ENCODE peak calls at places on chromosomes 16 and 17, in seven cellular contexts. B, Y, R, Z, X, M and N are unnamed samples.

GRCh38 chr16:69476920-69477418 is 52.5 kb downstream of the CYB5B start:
- DNase-seq in Y (no peak), Z (peak; percentile 97), M (peak; percentile 98), X (no peak), B (peak; percentile 37), R (no peak), N (peak; percentile 80)

GRCh38 chr17:74831442-74832146 is 28.1 kb downstream of the GRIN2C start:
- DNase-seq in M (no peak), R (no peak), B (no peak), Y (no peak), Z (no peak), X (no peak), N (no peak)

GRCh38 chr16:2983706-2984136 is 3.5 kb upstream of the PKMYT1 start:
- DNase-seq in R (peak; percentile 90), M (peak; percentile 71), Y (peak; percentile 95), Z (peak; percentile 69), B (peak; percentile 89), X (peak; percentile 79), N (peak; percentile 93)

GRCh38 chr16:77353587-77354263 is 81.1 kb downstream of the ADAMTS18 start:
- DNase-seq in X (no peak), Y (no peak), Z (no peak), B (no peak), M (peak; percentile 29), R (no peak), N (no peak)

GRCh38 chr16:16062023-16062932 is 112.9 kb downstream of the ABCC1 start:
- DNase-seq in M (peak; percentile 41), B (peak; percentile 11), R (no peak), Y (no peak), Z (no peak), X (no peak), N (no peak)

GRCh38 chr16:56451753-56452689 is 667 bp downstream of the OGFOD1 start:
- DNase-seq in Y (no peak), B (peak; percentile 78), Z (peak; percentile 31), X (no peak), M (peak; percentile 79), R (peak; percentile 28), N (peak; percentile 34)

GRCh38 chr17:57972151-57972550 is 15.9 kb downstream of the VEZF1 start:
- DNase-seq in X (no peak), R (no peak), M (no peak), Y (no peak), Z (no peak), B (no peak), N (no peak)

GRCh38 chr17:51120357-51120738 is 320 bp downstream of the SPAG9 start:
- DNase-seq in R (no peak), X (no peak), Y (no peak), B (peak; percentile 71), M (no peak), Z (peak; percentile 14), N (peak; percentile 56)

GRCh38 chr17:68733241-68734176 is 132.3 kb upstream of the FAM20A start:
- DNase-seq in M (peak; percentile 45), X (peak; percentile 2), B (peak; percentile 99), Z (peak; percentile 72), R (peak; percentile 70), Y (no peak), N (peak; percentile 69)

GRCh38 chr16:29738514-29738913 is 7.3 kb downstream of the C16orf54 start:
- DNase-seq in Y (no peak), X (no peak), M (no peak), B (no peak), Z (no peak), R (no peak), N (no peak)

GRCh38 chr16:80454802-80455201 is 86.0 kb upstream of the DYNLRB2 start:
- DNase-seq in Z (no peak), B (no peak), M (no peak), R (no peak), Y (no peak), X (no peak), N (no peak)

GRCh38 chr16:29151317-29151716 is 166.5 kb downstream of the LAT start:
- DNase-seq in R (no peak), B (no peak), M (no peak), Z (no peak), X (no peak), Y (no peak), N (no peak)

GRCh38 chr17:57995076-57995956 is 7.3 kb upstream of the VEZF1 start:
- DNase-seq in M (peak; percentile 88), Y (no peak), X (peak; percentile 58), Z (peak; percentile 81), B (peak; percentile 91), R (peak; percentile 84), N (peak; percentile 69)

GRCh38 chr17:39553326-39553945 is 54.3 kb downstream of the NEUROD2 start:
- DNase-seq in B (no peak), X (no peak), R (no peak), Z (peak; percentile 60), Y (no peak), M (no peak), N (no peak)

GRCh38 chr17:65009848-65010247 is 46.7 kb downstream of the GNA13 start:
- DNase-seq in X (no peak), R (no peak), Y (no peak), Z (no peak), M (no peak), B (no peak), N (no peak)

GRCh38 chr16:49695782-49696413 is 160.0 kb downstream of the ZNF423 start:
- DNase-seq in R (no peak), X (no peak), B (no peak), M (no peak), Z (no peak), Y (no peak), N (no peak)

GRCh38 chr16:49693445-49693844 is 162.5 kb downstream of the ZNF423 start:
- DNase-seq in X (no peak), Y (no peak), M (no peak), Z (no peak), B (no peak), R (no peak), N (no peak)

GRCh38 chr16:49688298-49688697 is 167.6 kb downstream of the ZNF423 start:
- DNase-seq in Z (no peak), B (peak; percentile 56), M (no peak), R (peak; percentile 51), Y (no peak), X (no peak), N (no peak)

GRCh38 chr16:49687603-49688002 is 168.3 kb downstream of the ZNF423 start:
- DNase-seq in B (no peak), Y (no peak), R (no peak), M (no peak), Z (no peak), X (no peak), N (no peak)

GRCh38 chr16:49690778-49691177 is 165.1 kb downstream of the ZNF423 start:
- DNase-seq in Z (no peak), B (peak; percentile 11), R (no peak), M (no peak), X (no peak), Y (no peak), N (no peak)
- H2AK5ac ChIP-seq in Z (no peak overlapping the region), B (no peak overlapping the region), R (no peak overlapping the region), M (no peak overlapping the region), X (peak overlapping the region; percentile 97), Y (no peak overlapping the region), N (no peak overlapping the region)

DNA sequence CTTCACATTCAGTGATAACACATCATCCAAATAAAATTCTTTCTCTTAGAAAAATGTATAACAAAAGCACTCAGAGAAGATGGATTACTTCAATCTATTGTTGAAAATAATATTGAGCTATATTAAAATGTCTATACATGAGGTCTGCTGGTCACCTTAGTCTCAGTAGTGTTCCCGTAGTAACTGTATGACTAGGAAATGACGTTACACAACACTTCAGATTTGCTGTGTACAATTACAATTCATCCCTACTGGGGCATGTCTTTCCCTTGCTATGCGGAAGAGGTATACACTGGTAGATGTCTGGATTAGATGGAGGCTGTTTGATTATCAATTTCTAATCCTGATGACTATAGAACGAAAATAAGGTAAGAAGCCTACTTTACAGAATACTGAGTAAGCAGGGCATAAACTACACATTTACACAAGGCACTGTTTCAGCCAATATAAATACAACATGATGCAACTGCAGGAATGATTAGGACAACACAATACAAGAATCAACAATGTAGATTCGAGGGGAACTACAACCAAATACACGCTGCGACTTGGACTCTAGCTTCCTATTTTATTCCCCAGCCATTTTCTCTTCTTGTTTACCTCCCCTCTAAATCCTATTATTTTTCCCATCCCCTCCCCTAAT is 982.5 kb upstream of the CDH8 start:
- DNase-seq in Z (no peak), B (no peak), M (no peak), R (no peak), Y (no peak), X (no peak), N (no peak)
- H3K18ac ChIP-seq in Z (no peak overlapping the region), B (no peak overlapping the region), M (no peak overlapping the region), R (no peak overlapping the region), Y (no peak overlapping the region), X (no peak overlapping the region), N (no peak overlapping the region)

GRCh38 chr16:4136229-4136813 is 20.1 kb upstream of the ADCY9 start:
- DNase-seq in B (peak; percentile 94), Y (no peak), X (no peak), R (peak; percentile 80), Z (no peak), M (no peak), N (peak; percentile 58)
- H4K8ac ChIP-seq in B (no peak overlapping the region), Y (no peak overlapping the region), X (no peak overlapping the region), R (no peak overlapping the region), Z (no peak overlapping the region), M (no peak overlapping the region), N (no peak overlapping the region)

GRCh38 chr16:71258371-71258770 is 27.8 kb upstream of the HYDIN start:
- DNase-seq in B (no peak), R (no peak), Y (no peak), X (no peak), Z (no peak), M (no peak), N (no peak)

GRCh38 chr16:71260995-71261394 is 28.2 kb downstream of the CMTR2 start:
- DNase-seq in B (no peak), M (no peak), Y (no peak), Z (no peak), R (no peak), X (no peak), N (no peak)

GRCh38 chr16:71259086-71259485 is 28.6 kb upstream of the HYDIN start:
- DNase-seq in Z (no peak), B (no peak), R (no peak), Y (no peak), M (no peak), X (no peak), N (no peak)

GRCh38 chr16:71262391-71262790 is 26.8 kb downstream of the CMTR2 start:
- DNase-seq in Y (no peak), M (no peak), X (no peak), R (no peak), B (no peak), Z (no peak), N (no peak)

DNA sequence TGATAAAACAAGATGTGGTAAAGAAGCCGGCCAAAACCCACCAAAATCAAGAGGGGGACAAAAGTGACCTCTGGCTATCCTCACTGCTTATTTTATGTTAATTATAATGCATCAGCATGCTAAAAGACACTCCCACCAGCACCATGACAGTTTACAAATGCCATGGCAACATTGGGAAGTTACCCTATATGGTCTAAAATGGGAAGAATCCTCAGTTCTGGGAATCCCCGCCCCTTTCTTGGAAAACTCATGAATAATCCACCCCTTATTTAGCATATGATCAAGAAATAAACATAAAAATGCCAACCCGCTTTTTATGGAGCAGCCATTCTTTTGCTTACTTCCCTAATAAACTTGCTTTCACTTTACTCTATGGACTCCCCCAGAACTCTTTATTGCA is 25.6 kb downstream of the CMTR2 start:
- DNase-seq in B (no peak), X (no peak), M (no peak), Y (no peak), R (no peak), Z (no peak), N (no peak)
- H2AK5ac ChIP-seq in B (no peak overlapping the region), X (no peak overlapping the region), M (no peak overlapping the region), Y (no peak overlapping the region), R (no peak overlapping the region), Z (no peak overlapping the region), N (no peak overlapping the region)